ENCODE peak calls at places on chromosome 1, in four cellular contexts. T is SK-N-SH, F is HepG2, N is A549. O is an unnamed sample.

GRCh38 chr1:52238474-52238873 is 96.6 kb downstream of the ZFYVE9 start:
- DNase-seq in N (no peak), T (no peak), F (no peak), O (no peak)

GRCh38 chr1:186753241-186753640 is 73.0 kb upstream of the PTGS2 start:
- DNase-seq in N (no peak), F (no peak), T (no peak), O (no peak)

GRCh38 chr1:38586993-38587646 is 272.5 kb downstream of the RRAGC start:
- DNase-seq in T (peak), F (peak), N (peak), O (peak)

GRCh38 chr1:172266528-172267174 is 153.8 kb upstream of the C1orf105 start:
- DNase-seq in N (no peak), F (no peak), T (no peak), O (no peak)

GRCh38 chr1:247293047-247293446 is 37.2 kb downstream of the VN1R5 start:
- DNase-seq in F (no peak), N (no peak), T (no peak), O (no peak)

GRCh38 chr1:156247460-156248322 is at the start of gene PAQR6:
- DNase-seq in N (no peak), T (peak), F (peak), O (no peak)

GRCh38 chr1:67646145-67647035 is 38.6 kb upstream of the GADD45A start:
- DNase-seq in N (no peak), T (peak), F (no peak), O (no peak)

GRCh38 chr1:202029727-202030126 is 19.3 kb downstream of the ELF3 start:
- DNase-seq in T (no peak), N (no peak), F (no peak), O (no peak)

GRCh38 chr1:198904356-198904755 is 265.5 kb downstream of the PTPRC start:
- DNase-seq in N (no peak), T (no peak), F (no peak), O (no peak)

GRCh38 chr1:198906739-198907422 is 268.0 kb downstream of the PTPRC start:
- DNase-seq in T (no peak), N (no peak), F (no peak), O (no peak)

GRCh38 chr1:198902616-198903140 is 263.8 kb downstream of the PTPRC start:
- DNase-seq in F (no peak), T (no peak), N (no peak), O (no peak)

GRCh38 chr1:198901280-198901679 is 262.4 kb downstream of the PTPRC start:
- DNase-seq in F (no peak), N (no peak), T (no peak), O (no peak)

GRCh38 chr1:198903203-198903602 is 264.4 kb downstream of the PTPRC start:
- DNase-seq in N (no peak), T (no peak), F (no peak), O (no peak)
- TF ChIP-seq PBX3 in N (no peak), T (no peak), F (no peak), O (no peak)

DNA sequence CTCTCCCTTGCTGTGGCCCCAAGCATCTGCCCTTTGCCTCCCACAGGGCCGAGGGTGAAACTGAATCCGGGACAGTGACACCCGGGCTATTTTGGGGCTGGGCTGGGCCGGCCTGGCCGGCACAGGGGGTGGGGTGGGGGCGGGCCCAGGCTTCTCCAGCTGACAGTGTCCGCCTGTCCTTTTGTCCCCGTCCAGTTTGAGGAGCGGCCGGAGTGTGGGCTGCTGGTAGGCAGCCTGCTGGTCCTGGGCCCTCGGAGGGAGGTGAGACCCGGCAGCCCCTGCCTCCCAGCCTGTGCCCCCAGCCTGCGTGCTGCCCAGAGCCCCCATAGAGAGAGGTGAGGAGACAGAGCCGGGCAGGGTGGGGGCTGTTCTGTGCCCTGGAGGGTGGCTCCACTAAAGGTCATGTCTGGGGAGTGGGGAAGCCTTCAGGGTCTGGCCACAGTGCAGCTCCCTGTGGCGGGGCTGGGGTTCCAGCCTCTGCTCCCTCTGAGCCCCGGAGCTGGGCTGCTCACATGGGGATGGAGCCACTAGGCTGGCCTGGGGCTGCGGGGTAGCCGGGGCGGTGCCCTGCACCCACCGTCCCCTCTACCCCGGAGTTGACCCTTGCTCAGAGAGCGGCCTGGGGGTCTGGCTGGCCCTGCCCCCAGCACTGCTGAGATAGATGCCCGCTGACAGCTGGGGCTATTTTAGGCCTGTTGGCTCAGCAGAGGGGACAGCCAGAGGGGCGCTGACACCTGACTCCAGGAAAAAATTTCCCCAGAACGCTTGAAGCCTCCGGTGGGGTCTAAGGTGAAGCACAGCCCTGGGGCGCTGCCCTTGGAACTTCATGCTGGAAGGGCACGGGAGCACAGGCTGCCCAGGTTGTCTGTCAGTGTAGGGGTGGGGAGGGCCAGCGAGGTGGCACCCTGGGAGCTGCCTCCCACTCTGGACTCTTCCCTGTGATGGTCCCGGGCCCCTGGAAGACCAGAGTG is at the start of gene OBSCN:
- DNase-seq in T (no peak), F (no peak), N (no peak), O (no peak)
- TF ChIP-seq PBX3 in T (no peak), F (no peak), N (no peak), O (no peak)

GRCh38 chr1:245953876-245954660 is 553.0 kb downstream of the SMYD3 start:
- DNase-seq in T (no peak), N (no peak), F (no peak), O (peak)

GRCh38 chr1:245956225-245956624 is 550.9 kb downstream of the SMYD3 start:
- DNase-seq in T (no peak), N (no peak), F (no peak), O (no peak)

GRCh38 chr1:245960171-245960570 is 546.9 kb downstream of the SMYD3 start:
- DNase-seq in N (no peak), F (no peak), T (no peak), O (no peak)

GRCh38 chr1:245961137-245961540 is 545.9 kb downstream of the SMYD3 start:
- DNase-seq in T (no peak), F (no peak), N (no peak), O (no peak)

DNA sequence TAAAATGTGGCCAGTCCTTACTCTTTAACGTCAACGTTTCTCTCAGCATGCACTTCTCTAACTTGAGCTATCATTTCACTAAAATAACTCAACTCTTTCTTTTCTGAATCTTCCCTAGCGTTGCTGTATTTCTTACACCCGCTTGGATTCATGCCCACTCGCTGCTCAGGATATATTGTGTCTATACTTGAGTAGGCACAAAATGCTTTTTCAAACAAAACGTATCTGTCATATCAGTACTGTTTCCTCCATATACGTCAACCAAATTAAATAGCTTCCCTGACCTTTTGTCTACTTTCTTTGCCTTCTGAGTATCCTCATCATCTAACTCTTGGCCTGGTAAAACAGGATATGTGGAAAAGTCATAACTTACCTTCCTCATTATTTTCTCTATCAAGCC is 549.6 kb downstream of the SMYD3 start:
- DNase-seq in T (no peak), N (no peak), F (no peak), O (no peak)
- TF ChIP-seq PBX3 in T (no peak), N (no peak), F (no peak), O (no peak)

GRCh38 chr1:212752256-212752933 is 39.2 kb downstream of the NSL1 start:
- DNase-seq in N (no peak), F (no peak), T (no peak), O (peak)
- TF ChIP-seq PBX3 in N (no peak), F (no peak), T (no peak), O (no peak)

GRCh38 chr1:3321559-3322439 is 132.7 kb upstream of the ARHGEF16 start:
- DNase-seq in F (no peak), N (no peak), T (no peak), O (no peak)

GRCh38 chr1:3317456-3317855 is 137.0 kb upstream of the ARHGEF16 start:
- DNase-seq in T (no peak), F (no peak), N (no peak), O (no peak)

GRCh38 chr1:3320246-3321152 is 134.0 kb upstream of the ARHGEF16 start:
- DNase-seq in N (no peak), T (no peak), F (peak), O (no peak)

GRCh38 chr1:3318329-3318728 is 136.1 kb upstream of the ARHGEF16 start:
- DNase-seq in N (no peak), F (no peak), T (no peak), O (no peak)

GRCh38 chr1:3319874-3320245 is 134.6 kb upstream of the ARHGEF16 start:
- DNase-seq in N (peak), F (peak), T (peak), O (no peak)
- TF ChIP-seq PBX3 in N (no peak), F (no peak), T (no peak), O (no peak)

DNA sequence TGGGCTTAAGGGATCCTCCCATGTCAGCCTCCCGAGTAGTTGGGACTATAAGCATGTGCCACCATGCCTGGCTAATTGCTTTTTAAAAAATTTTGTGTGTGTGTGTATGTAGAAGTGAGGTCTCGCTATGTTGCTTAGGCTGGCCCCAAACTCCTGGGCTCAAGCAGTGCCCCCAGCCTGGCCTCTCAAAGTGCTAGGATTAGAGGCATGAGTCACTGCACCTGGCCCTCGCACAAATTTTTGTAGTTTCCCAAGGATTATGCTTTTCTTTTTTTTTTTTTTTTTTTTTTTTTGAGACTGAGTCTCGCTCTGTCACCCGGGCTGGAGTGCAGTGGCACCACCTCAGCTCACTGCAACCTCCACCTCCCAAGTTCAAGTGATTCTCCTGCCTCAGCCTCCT is 144.4 kb upstream of the HNRNPU start:
- DNase-seq in T (no peak), F (no peak), N (no peak), O (no peak)
- TF ChIP-seq PBX3 in T (no peak), F (no peak), N (no peak), O (no peak)

GRCh38 chr1:44572572-44572879 is 101.8 kb downstream of the TMEM53 start:
- DNase-seq in N (no peak), T (no peak), F (no peak), O (no peak)
- TF ChIP-seq PBX3 in N (no peak), T (no peak), F (no peak), O (no peak)

DNA sequence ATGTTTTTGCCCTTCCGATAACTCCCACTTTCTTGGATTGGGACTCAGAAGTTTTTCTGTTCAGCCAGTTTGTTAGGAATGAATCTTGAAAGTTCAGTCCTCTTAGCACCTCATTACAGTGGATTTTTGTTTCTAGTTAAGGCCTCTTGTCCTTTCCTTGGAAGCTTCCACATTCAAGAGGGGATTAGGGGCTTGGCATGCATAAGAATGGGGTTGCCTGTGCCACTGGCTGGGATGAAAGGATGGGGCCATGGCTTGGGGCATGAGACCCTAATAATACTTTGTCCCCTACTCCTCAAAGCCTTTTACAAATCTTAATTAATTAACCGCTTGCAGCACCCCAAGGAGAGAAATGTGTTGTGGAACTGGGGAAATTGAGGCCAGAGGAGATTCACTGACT is 2.4 kb upstream of the DHDDS start:
- DNase-seq in N (no peak), T (no peak), F (no peak), O (no peak)
- TF ChIP-seq PBX3 in N (no peak), T (no peak), F (no peak), O (no peak)

GRCh38 chr1:93775224-93775623 is 93.6 kb upstream of the BCAR3 start:
- DNase-seq in N (no peak), F (no peak), T (no peak), O (no peak)
- TF ChIP-seq PBX3 in N (no peak), F (no peak), T (no peak), O (no peak)

DNA sequence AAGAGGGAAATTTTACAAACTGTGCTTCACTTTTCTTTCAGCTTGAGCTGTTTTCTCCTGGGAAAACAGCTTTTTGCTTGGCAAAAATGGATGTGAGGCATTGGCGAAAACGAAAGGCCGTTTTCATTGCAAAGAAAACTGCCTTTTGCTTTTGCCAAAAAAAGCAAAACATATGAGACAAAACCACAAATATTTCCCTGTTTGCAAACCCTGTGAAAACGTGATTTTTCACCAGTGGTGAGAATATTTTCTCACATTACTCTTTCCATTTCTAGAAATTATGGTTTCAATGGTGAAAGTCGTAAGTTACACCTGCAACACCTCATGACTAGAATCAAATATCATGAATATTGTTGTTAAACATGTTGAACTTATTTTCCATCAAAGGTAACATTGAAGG is 74.0 kb upstream of the ZBTB18 start:
- DNase-seq in T (no peak), N (no peak), F (no peak), O (no peak)
- TF ChIP-seq PBX3 in T (no peak), N (no peak), F (no peak), O (no peak)

O was measured in GM12878.